ENCODE peak calls at places on chromosomes 16 and 17, in seven cellular contexts. C, W, K, Z, M, R and V are unnamed samples. For H3K27me3, the result is how much of the 10 kb centered on the place peaks cover.

GRCh38 chr16:77432264-77432663 is 2.6 kb downstream of the ADAMTS18 start:
- DNase-seq in C (no peak), W (no peak), K (no peak), Z (no peak), M (no peak), R (no peak), V (no peak)

GRCh38 chr16:49078571-49078970 is 203.1 kb downstream of the CBLN1 start:
- DNase-seq in C (no peak), W (no peak), K (no peak), Z (no peak), M (no peak), R (no peak), V (no peak)

GRCh38 chr16:86905302-86905701 is 327.0 kb downstream of the FOXL1 start:
- DNase-seq in C (no peak), W (no peak), K (no peak), Z (no peak), M (no peak), R (no peak), V (no peak)

GRCh38 chr17:80124351-80124981 is 22.5 kb downstream of the EIF4A3 start:
- DNase-seq in C (no peak), W (peak), K (no peak), Z (no peak), M (no peak), R (peak), V (peak)

GRCh38 chr16:30173054-30173453 is 10.3 kb upstream of the CORO1A start:
- DNase-seq in C (no peak), W (no peak), K (no peak), Z (no peak), M (no peak), R (no peak), V (no peak)

GRCh38 chr16:58086381-58087208 is 42.6 kb downstream of the CFAP20 start:
- DNase-seq in C (no peak), W (no peak), K (no peak), Z (no peak), M (no peak), R (no peak), V (no peak)

GRCh38 chr17:13940858-13941665 is 128.2 kb upstream of the COX10 start:
- DNase-seq in C (no peak), W (peak), K (no peak), Z (no peak), M (no peak), R (no peak), V (no peak)

GRCh38 chr16:19805459-19806160 is 79.0 kb downstream of the GPRC5B start:
- DNase-seq in C (no peak), W (no peak), K (no peak), Z (no peak), M (no peak), R (no peak), V (no peak)

GRCh38 chr17:31448467-31449077 is 57.1 kb downstream of the RAB11FIP4 start:
- DNase-seq in C (no peak), W (peak), K (no peak), Z (no peak), M (no peak), R (peak), V (no peak)

GRCh38 chr17:66733759-66734158 is 101.2 kb upstream of the CACNG5 start:
- DNase-seq in C (no peak), W (no peak), K (no peak), Z (no peak), M (no peak), R (no peak), V (no peak)

GRCh38 chr16:28846933-28847273 is 755 bp upstream of the TUFM start:
- DNase-seq in C (no peak), W (peak), K (no peak), Z (no peak), M (no peak), R (no peak), V (no peak)

GRCh38 chr17:79944251-79944812 is 91.3 kb downstream of the TBC1D16 start:
- DNase-seq in C (no peak), W (no peak), K (no peak), Z (no peak), M (no peak), R (no peak), V (peak)

GRCh38 chr17:83178533-83179201 is 99.3 kb downstream of the METRNL start:
- DNase-seq in C (no peak), W (no peak), K (no peak), Z (peak), M (no peak), R (no peak), V (no peak)

GRCh38 chr17:7043195-7043543 is 723 bp downstream of the SLC16A11 start:
- DNase-seq in C (peak), W (no peak), K (no peak), Z (no peak), M (no peak), R (no peak), V (no peak)

GRCh38 chr17:80898706-80899105 is 92.9 kb upstream of the CHMP6 start:
- DNase-seq in C (no peak), W (no peak), K (no peak), Z (no peak), M (no peak), R (no peak), V (no peak)

GRCh38 chr17:7560172-7561027 is 1.3 kb upstream of the SENP3 start:
- DNase-seq in C (peak), W (peak), K (no peak), Z (no peak), M (peak), R (no peak), V (no peak)

GRCh38 chr17:68993112-68993511 is 37.9 kb upstream of the ABCA8 start:
- DNase-seq in C (no peak), W (peak), K (no peak), Z (no peak), M (no peak), R (no peak), V (no peak)

GRCh38 chr16:2226245-2226793 is 2.9 kb downstream of the E4F1 start:
- DNase-seq in C (no peak), W (no peak), K (no peak), Z (no peak), M (no peak), R (no peak), V (no peak)

GRCh38 chr16:10181196-10182162 is 749 bp downstream of the GRIN2A start:
- DNase-seq in C (peak), W (peak), K (no peak), Z (no peak), M (peak), R (peak), V (peak)

GRCh38 chr16:71628810-71629209 is 2.8 kb downstream of the MARVELD3 start:
- DNase-seq in C (no peak), W (no peak), K (no peak), Z (no peak), M (no peak), R (no peak), V (no peak)

GRCh38 chr16:11796227-11797165 is 562 bp downstream of the ZC3H7A start:
- DNase-seq in C (peak), W (peak), K (no peak), Z (peak), M (peak), R (peak), V (peak)

GRCh38 chr17:67058036-67058435 is 13.7 kb downstream of the CACNG1 start:
- DNase-seq in C (no peak), W (no peak), K (no peak), Z (no peak), M (no peak), R (no peak), V (no peak)

GRCh38 chr17:14557482-14557881 is 256.6 kb downstream of the HS3ST3B1 start:
- DNase-seq in C (no peak), W (no peak), K (no peak), Z (no peak), M (no peak), R (no peak), V (no peak)

GRCh38 chr17:28272166-28272565 is 46.8 kb upstream of the TMEM97 start:
- DNase-seq in C (no peak), W (peak), K (no peak), Z (no peak), M (no peak), R (no peak), V (no peak)

GRCh38 chr17:29124135-29124930 is 55.9 kb downstream of the MYO18A start:
- DNase-seq in C (no peak), W (peak), K (no peak), Z (no peak), M (peak), R (peak), V (peak)

GRCh38 chr16:6286176-6286575 is 1046.5 kb upstream of the RBFOX1 start:
- DNase-seq in C (no peak), W (no peak), K (no peak), Z (no peak), M (no peak), R (no peak), V (no peak)

GRCh38 chr16:65772134-65772732 is 594.3 kb upstream of the CDH5 start:
- DNase-seq in C (no peak), W (no peak), K (no peak), Z (no peak), M (no peak), R (no peak), V (no peak)

GRCh38 chr16:35713762-35714650 is 2254.6 kb downstream of the TP53TG3F start:
- DNase-seq in C (no peak), W (no peak), K (no peak), Z (no peak), M (peak), R (no peak), V (no peak)

GRCh38 chr17:82241183-82241925 is 12.5 kb downstream of the SLC16A3 start:
- DNase-seq in C (peak), W (peak), K (no peak), Z (peak), M (peak), R (peak), V (no peak)

GRCh38 chr17:2689411-2690164 is 22.0 kb downstream of the CLUH start:
- DNase-seq in C (no peak), W (no peak), K (no peak), Z (no peak), M (peak), R (no peak), V (no peak)

GRCh38 chr17:2883544-2884203 is 87.4 kb downstream of the RAP1GAP2 start:
- DNase-seq in C (no peak), W (peak), K (no peak), Z (no peak), M (peak), R (peak), V (no peak)

GRCh38 chr17:39605492-39606433 is 2.0 kb downstream of the NEUROD2 start:
- DNase-seq in C (no peak), W (no peak), K (no peak), Z (no peak), M (no peak), R (no peak), V (no peak)

GRCh38 chr16:9135797-9136196 is 44.4 kb downstream of the HAPSTR1 start:
- DNase-seq in C (no peak), W (no peak), K (no peak), Z (no peak), M (no peak), R (no peak), V (no peak)

GRCh38 chr16:88758227-88758943 is 26.6 kb downstream of the PIEZO1 start:
- DNase-seq in C (no peak), W (no peak), K (no peak), Z (no peak), M (no peak), R (peak), V (no peak)

GRCh38 chr17:59785091-59785799 is 77.8 kb downstream of the VMP1 start:
- DNase-seq in C (no peak), W (no peak), K (no peak), Z (no peak), M (no peak), R (peak), V (no peak)

GRCh38 chr16:64933890-64934289 is 188.0 kb downstream of the CDH11 start:
- DNase-seq in C (no peak), W (peak), K (no peak), Z (no peak), M (peak), R (no peak), V (no peak)

GRCh38 chr17:69961488-69962145 is 113.4 kb upstream of the KCNJ16 start:
- DNase-seq in C (peak), W (peak), K (no peak), Z (peak), M (peak), R (no peak), V (no peak)

GRCh38 chr17:39872700-39873099 is 4.7 kb downstream of the ZPBP2 start:
- DNase-seq in C (no peak), W (peak), K (no peak), Z (no peak), M (no peak), R (no peak), V (no peak)

GRCh38 chr16:89828870-89829629 is 775 bp downstream of the SPIRE2 start:
- DNase-seq in C (no peak), W (no peak), K (no peak), Z (no peak), M (no peak), R (no peak), V (no peak)

GRCh38 chr17:7897773-7898172 is 9.2 kb downstream of the CHD3 start:
- DNase-seq in C (peak), W (peak), K (no peak), Z (no peak), M (no peak), R (no peak), V (no peak)

DNA sequence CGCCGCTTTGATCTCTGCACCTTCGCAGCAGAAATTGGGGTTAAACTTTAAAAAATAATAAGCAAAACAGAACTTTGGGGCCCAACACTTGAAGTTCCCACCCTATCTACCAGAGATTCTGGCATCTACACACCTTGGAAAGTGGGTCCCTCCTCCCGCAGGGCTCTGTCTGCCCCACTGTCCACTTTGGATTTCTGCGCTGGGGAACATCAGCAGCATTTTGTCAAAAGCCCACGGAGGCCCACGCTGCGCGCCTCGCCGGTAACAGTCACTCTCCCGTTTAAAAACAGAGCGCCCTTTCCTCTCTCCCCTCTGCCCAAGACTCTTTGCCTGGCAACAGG is 725 bp upstream of the WNT9B start:
- DNase-seq in C (no peak), W (no peak), K (no peak), Z (no peak), M (no peak), R (no peak), V (no peak)
- H3K27me3 ChIP-seq in C (half or more), W (half or more), K (under half), Z (half or more), M (under half), R (under half), V (under half)

DNA sequence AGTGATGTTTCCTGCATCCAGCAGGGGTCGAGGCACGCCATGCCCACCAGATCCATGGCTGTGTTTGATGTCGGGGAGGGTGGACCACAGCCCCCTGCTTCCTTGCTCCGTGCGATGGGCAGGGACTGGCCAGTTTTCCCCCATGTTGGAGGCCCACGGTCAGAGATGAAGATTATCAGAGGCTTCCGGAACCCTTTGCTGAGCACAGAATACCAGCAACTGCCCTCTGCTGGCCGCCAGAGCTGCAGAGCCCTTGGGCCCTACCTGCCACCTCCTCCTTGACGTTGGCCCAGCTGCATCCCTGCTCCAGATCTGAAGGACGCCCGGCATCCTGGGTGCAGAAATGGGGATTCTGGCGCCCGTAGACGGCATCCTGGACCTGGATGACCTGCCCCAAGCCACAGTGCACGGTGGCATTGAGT is 23.7 kb upstream of the BCO1 start:
- DNase-seq in C (peak), W (peak), K (no peak), Z (no peak), M (no peak), R (no peak), V (peak)
- TF ChIP-seq CTCF in C (peak), W (peak), K (no peak), Z (no peak), M (peak), R (peak), V (peak)

GRCh38 chr17:19301973-19302372 is 60.5 kb downstream of the B9D1 start:
- DNase-seq in C (no peak), W (no peak), K (no peak), Z (no peak), M (no peak), R (no peak), V (no peak)
- H3K4me3 ChIP-seq in C (no peak), W (no peak), K (no peak), Z (no peak), M (no peak), R (no peak), V (no peak)

DNA sequence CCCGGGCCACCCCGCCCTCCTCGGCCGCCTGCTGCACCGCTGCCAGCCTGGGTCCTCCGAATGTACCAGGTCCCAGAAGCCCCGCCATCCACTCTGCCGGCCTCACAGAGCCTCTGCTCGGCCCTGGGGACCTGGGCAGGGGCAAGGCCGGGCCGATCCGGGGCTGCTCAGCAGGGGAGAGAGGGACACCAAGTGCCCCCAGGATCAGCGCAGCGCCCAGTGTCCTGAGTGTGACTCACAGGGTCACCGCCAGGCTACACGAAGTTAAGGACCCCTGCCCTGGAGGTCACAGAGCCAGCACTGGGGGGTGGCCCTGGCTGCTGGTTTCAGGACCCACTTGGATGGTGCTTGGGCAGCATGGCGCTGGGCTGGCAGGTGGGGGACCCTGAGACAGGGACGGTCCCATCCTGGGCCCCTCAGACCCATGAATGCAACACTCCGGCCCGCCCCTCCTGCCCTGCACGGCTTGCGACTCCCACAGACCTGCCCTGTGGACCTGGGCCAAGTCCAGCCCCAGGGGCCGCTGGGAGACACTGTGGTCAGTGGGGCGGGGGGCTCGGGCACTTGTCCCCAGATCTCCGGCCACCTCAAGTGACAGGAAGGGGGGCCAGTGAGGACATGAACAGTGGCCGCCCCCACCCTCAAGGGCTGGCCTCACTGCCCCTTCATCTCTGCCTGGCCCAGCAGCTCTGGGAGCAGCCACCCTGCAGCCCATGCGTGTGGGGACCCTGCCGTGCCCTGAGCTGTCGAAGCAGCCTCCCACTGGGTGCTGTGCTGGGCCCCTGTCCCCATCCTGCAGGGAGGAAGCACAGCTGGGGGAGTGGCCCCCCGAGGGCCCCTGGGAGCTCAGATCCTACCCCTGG is 23.2 kb upstream of the SSTR5 start:
- DNase-seq in C (no peak), W (no peak), K (no peak), Z (no peak), M (no peak), R (no peak), V (no peak)
- H3K27me3 ChIP-seq in C (half or more), W (under half), K (under half), Z (under half), M (half or more), R (under half), V (under half)

GRCh38 chr16:73447850-73448249 is 399.9 kb upstream of the ZFHX3 start:
- DNase-seq in C (no peak), W (no peak), K (no peak), Z (no peak), M (no peak), R (no peak), V (no peak)
- TF ChIP-seq CTCF in C (no peak), W (no peak), K (no peak), Z (no peak), M (no peak), R (no peak), V (no peak)

GRCh38 chr16:67719778-67720144 is 645 bp upstream of the GFOD2 start:
- DNase-seq in C (peak), W (peak), K (no peak), Z (no peak), M (peak), R (peak), V (no peak)

GRCh38 chr16:67723151-67723915 is 4.2 kb upstream of the GFOD2 start:
- DNase-seq in C (no peak), W (peak), K (no peak), Z (no peak), M (no peak), R (peak), V (no peak)

GRCh38 chr16:67719048-67719777 is at the start of gene GFOD2:
- DNase-seq in C (peak), W (peak), K (peak), Z (peak), M (peak), R (peak), V (peak)

GRCh38 chr16:67718668-67719047 is 458 bp downstream of the GFOD2 start:
- DNase-seq in C (peak), W (no peak), K (no peak), Z (no peak), M (no peak), R (no peak), V (peak)

GRCh38 chr16:67720236-67720635 is 1.1 kb upstream of the GFOD2 start:
- DNase-seq in C (no peak), W (no peak), K (no peak), Z (no peak), M (no peak), R (no peak), V (peak)
- H3K4me3 ChIP-seq in C (no peak), W (peak), K (no peak), Z (peak), M (no peak), R (peak), V (no peak)

GRCh38 chr16:67490330-67491096 is 7.2 kb upstream of the AGRP start:
- DNase-seq in C (no peak), W (peak), K (no peak), Z (no peak), M (no peak), R (no peak), V (no peak)

GRCh38 chr16:67486805-67487204 is 3.5 kb upstream of the AGRP start:
- DNase-seq in C (no peak), W (no peak), K (no peak), Z (no peak), M (no peak), R (no peak), V (no peak)

GRCh38 chr16:67483731-67484525 is 581 bp upstream of the AGRP start:
- DNase-seq in C (no peak), W (peak), K (no peak), Z (no peak), M (no peak), R (no peak), V (no peak)

DNA sequence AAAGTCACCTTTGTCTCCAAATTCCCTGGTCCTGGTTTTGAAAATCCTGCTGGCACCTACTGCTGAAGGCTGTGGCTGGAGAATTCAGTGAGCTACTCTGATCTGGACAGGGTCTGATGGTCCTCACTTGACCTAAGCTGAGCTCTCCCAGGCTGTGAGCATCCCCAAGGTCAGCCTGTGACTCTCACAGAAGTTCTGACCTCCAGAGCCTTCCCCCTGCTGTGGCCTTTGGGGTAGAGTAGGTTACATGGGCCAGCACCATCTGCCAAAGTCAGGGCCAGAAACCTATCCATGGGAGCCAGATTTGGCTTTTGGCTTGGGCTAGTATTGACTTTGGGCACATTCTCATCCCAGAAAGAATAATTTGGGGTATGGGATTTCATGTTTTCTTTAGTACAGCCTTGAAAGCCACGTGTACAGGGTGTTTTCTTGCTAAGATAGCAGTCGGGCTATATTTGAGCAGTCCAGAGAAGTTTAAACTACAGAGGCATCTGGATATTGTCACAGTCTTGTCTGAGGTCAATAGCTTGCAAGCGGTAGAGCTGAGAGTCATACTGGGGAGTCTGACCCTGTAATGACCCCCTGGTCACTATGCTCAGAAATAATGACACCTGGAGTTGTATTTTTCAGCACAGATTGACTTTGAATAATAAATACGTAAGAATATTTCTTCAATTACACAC is 6.2 kb upstream of the AGRP start:
- DNase-seq in C (no peak), W (no peak), K (no peak), Z (no peak), M (no peak), R (no peak), V (no peak)
- H3K27me3 ChIP-seq in C (under half), W (under half), K (under half), Z (under half), M (under half), R (under half), V (under half)